ENCODE peak calls at places on chromosomes 3 and 15, in ten cellular contexts. One of them, this sample, is unnamed.

GRCh38 chr15:74863239-74864056 is 9.7 kb downstream of the SCAMP2 start:
- DNase-seq in IMR-90: peak; percentile 31
- DNase-seq in cortex of kidney: no peak
- DNase-seq in HEK293T: no peak
- DNase-seq in psoas muscle: no peak
- DNase-seq in AG08396: no peak
- DNase-seq in endothelial cell: no peak
- DNase-seq in ascending aorta: no peak
- DNase-seq in renal cortical epithelial cell: peak; percentile 79
- DNase-seq in anterior cingulate cortex: no peak
- DNase-seq in this sample: no peak

GRCh38 chr3:133894334-133895207 is 1.1 kb downstream of the RAB6B start:
- DNase-seq in IMR-90: no peak
- DNase-seq in cortex of kidney: no peak
- DNase-seq in HEK293T: no peak
- DNase-seq in psoas muscle: no peak
- DNase-seq in AG08396: peak; percentile 35
- DNase-seq in endothelial cell: no peak
- DNase-seq in ascending aorta: no peak
- DNase-seq in renal cortical epithelial cell: no peak
- DNase-seq in anterior cingulate cortex: peak; percentile 31
- DNase-seq in this sample: no peak

GRCh38 chr3:29581311-29581710 is 300.4 kb downstream of the RBMS3 start:
- DNase-seq in IMR-90: peak; percentile 72
- DNase-seq in cortex of kidney: no peak
- DNase-seq in HEK293T: no peak
- DNase-seq in psoas muscle: no peak
- DNase-seq in AG08396: peak; percentile 11
- DNase-seq in endothelial cell: no peak
- DNase-seq in ascending aorta: no peak
- DNase-seq in renal cortical epithelial cell: no peak
- DNase-seq in anterior cingulate cortex: no peak
- DNase-seq in this sample: no peak

GRCh38 chr15:74203914-74204431 is 1.4 kb upstream of the STRA6 start:
- DNase-seq in IMR-90: peak; percentile 80
- DNase-seq in cortex of kidney: no peak
- DNase-seq in HEK293T: no peak
- DNase-seq in psoas muscle: no peak
- DNase-seq in AG08396: peak; percentile 37
- DNase-seq in endothelial cell: no peak
- DNase-seq in ascending aorta: peak; percentile 35
- DNase-seq in renal cortical epithelial cell: no peak
- DNase-seq in anterior cingulate cortex: no peak
- DNase-seq in this sample: no peak

GRCh38 chr15:93974804-93975481 is 256.4 kb upstream of the MCTP2 start:
- DNase-seq in IMR-90: peak; percentile 5
- DNase-seq in cortex of kidney: no peak
- DNase-seq in HEK293T: peak; percentile 58
- DNase-seq in psoas muscle: no peak
- DNase-seq in AG08396: peak; percentile 3
- DNase-seq in endothelial cell: peak; percentile 35
- DNase-seq in ascending aorta: no peak
- DNase-seq in renal cortical epithelial cell: peak; percentile 18
- DNase-seq in anterior cingulate cortex: no peak
- DNase-seq in this sample: no peak

GRCh38 chr15:60399246-60399915 is 1.6 kb upstream of the ANXA2 start:
- DNase-seq in IMR-90: no peak
- DNase-seq in cortex of kidney: no peak
- DNase-seq in HEK293T: no peak
- DNase-seq in psoas muscle: no peak
- DNase-seq in AG08396: no peak
- DNase-seq in endothelial cell: no peak
- DNase-seq in ascending aorta: no peak
- DNase-seq in renal cortical epithelial cell: no peak
- DNase-seq in anterior cingulate cortex: no peak
- DNase-seq in this sample: no peak

GRCh38 chr3:143597774-143598652 is 250.3 kb downstream of the SLC9A9 start:
- DNase-seq in IMR-90: no peak
- DNase-seq in cortex of kidney: no peak
- DNase-seq in HEK293T: no peak
- DNase-seq in psoas muscle: no peak
- DNase-seq in AG08396: no peak
- DNase-seq in endothelial cell: no peak
- DNase-seq in ascending aorta: no peak
- DNase-seq in renal cortical epithelial cell: no peak
- DNase-seq in anterior cingulate cortex: no peak
- DNase-seq in this sample: no peak

GRCh38 chr3:195103623-195104022 is 167.3 kb downstream of the XXYLT1 start:
- DNase-seq in IMR-90: no peak
- DNase-seq in cortex of kidney: no peak
- DNase-seq in HEK293T: no peak
- DNase-seq in psoas muscle: no peak
- DNase-seq in AG08396: no peak
- DNase-seq in endothelial cell: no peak
- DNase-seq in ascending aorta: no peak
- DNase-seq in renal cortical epithelial cell: peak; percentile 20
- DNase-seq in anterior cingulate cortex: no peak
- DNase-seq in this sample: no peak

GRCh38 chr15:87816016-87816415 is 440.5 kb downstream of the NTRK3 start:
- DNase-seq in IMR-90: peak; percentile 29
- DNase-seq in cortex of kidney: no peak
- DNase-seq in HEK293T: no peak
- DNase-seq in psoas muscle: no peak
- DNase-seq in AG08396: no peak
- DNase-seq in endothelial cell: no peak
- DNase-seq in ascending aorta: no peak
- DNase-seq in renal cortical epithelial cell: peak; percentile 42
- DNase-seq in anterior cingulate cortex: no peak
- DNase-seq in this sample: no peak

GRCh38 chr3:99753268-99753975 is 64.2 kb upstream of the CMSS1 start:
- DNase-seq in IMR-90: peak; percentile 86
- DNase-seq in cortex of kidney: no peak
- DNase-seq in HEK293T: peak; percentile 66
- DNase-seq in psoas muscle: no peak
- DNase-seq in AG08396: peak; percentile 51
- DNase-seq in endothelial cell: peak; percentile 38
- DNase-seq in ascending aorta: no peak
- DNase-seq in renal cortical epithelial cell: peak; percentile 74
- DNase-seq in anterior cingulate cortex: peak; percentile 12
- DNase-seq in this sample: peak; percentile 70

GRCh38 chr3:23389089-23389488 is 186.0 kb downstream of the UBE2E2 start:
- DNase-seq in IMR-90: no peak
- DNase-seq in cortex of kidney: no peak
- DNase-seq in HEK293T: no peak
- DNase-seq in psoas muscle: no peak
- DNase-seq in AG08396: no peak
- DNase-seq in endothelial cell: peak; percentile 12
- DNase-seq in ascending aorta: no peak
- DNase-seq in renal cortical epithelial cell: no peak
- DNase-seq in anterior cingulate cortex: no peak
- DNase-seq in this sample: no peak

GRCh38 chr3:111012388-111013248 is 59.0 kb upstream of the NECTIN3 start:
- DNase-seq in IMR-90: no peak
- DNase-seq in cortex of kidney: no peak
- DNase-seq in HEK293T: peak; percentile 33
- DNase-seq in psoas muscle: no peak
- DNase-seq in AG08396: no peak
- DNase-seq in endothelial cell: peak; percentile 22
- DNase-seq in ascending aorta: no peak
- DNase-seq in renal cortical epithelial cell: no peak
- DNase-seq in anterior cingulate cortex: no peak
- DNase-seq in this sample: no peak

GRCh38 chr3:31960793-31961431 is 20.1 kb downstream of the OSBPL10 start:
- DNase-seq in IMR-90: peak; percentile 65
- DNase-seq in cortex of kidney: no peak
- DNase-seq in HEK293T: no peak
- DNase-seq in psoas muscle: no peak
- DNase-seq in AG08396: peak; percentile 34
- DNase-seq in endothelial cell: no peak
- DNase-seq in ascending aorta: no peak
- DNase-seq in renal cortical epithelial cell: peak; percentile 81
- DNase-seq in anterior cingulate cortex: no peak
- DNase-seq in this sample: no peak

GRCh38 chr3:133531981-133532380 is 41.5 kb upstream of the CDV3 start:
- DNase-seq in IMR-90: peak; percentile 96
- DNase-seq in cortex of kidney: no peak
- DNase-seq in HEK293T: no peak
- DNase-seq in psoas muscle: no peak
- DNase-seq in AG08396: peak; percentile 67
- DNase-seq in endothelial cell: no peak
- DNase-seq in ascending aorta: no peak
- DNase-seq in renal cortical epithelial cell: peak; percentile 22
- DNase-seq in anterior cingulate cortex: no peak
- DNase-seq in this sample: no peak

GRCh38 chr3:38609386-38610111 is 39.9 kb downstream of the SCN5A start:
- DNase-seq in IMR-90: no peak
- DNase-seq in cortex of kidney: no peak
- DNase-seq in HEK293T: no peak
- DNase-seq in psoas muscle: no peak
- DNase-seq in AG08396: no peak
- DNase-seq in endothelial cell: no peak
- DNase-seq in ascending aorta: no peak
- DNase-seq in renal cortical epithelial cell: no peak
- DNase-seq in anterior cingulate cortex: no peak
- DNase-seq in this sample: no peak

This sample was measured in foreskin melanocyte.